ENCODE peak calls at places on chromosome 19, in ten cellular contexts. One of them, this sample, is unnamed.
A peak's percentile ranks its signal among the peaks of the same experiment; 100 is the strongest.

GRCh38 chr19:15445227-15445605 is 4.5 kb downstream of the WIZ start:
- DNase-seq in pons: no peak
- DNase-seq in WTC11: no peak
- DNase-seq in NCI-H2029 treated with DMSO at 0.1 percent for 48 hours: no peak
- DNase-seq in neural crest cell: no peak
- DNase-seq in germinal center: no peak
- DNase-seq in occipital lobe: no peak
- DNase-seq in tibial nerve: no peak
- DNase-seq in activated CD4-positive, alpha-beta T cell treated with anti-CD3 and anti-CD28 coated beads, Interleukin-2, amount 50 U/mL, for 1 hour: no peak
- DNase-seq in nephron progenitor cell: no peak
- DNase-seq in this sample: no peak

GRCh38 chr19:41866284-41866683 is 6.2 kb downstream of the RPS19 start:
- DNase-seq in pons: no peak
- DNase-seq in WTC11: no peak
- DNase-seq in NCI-H2029 treated with DMSO at 0.1 percent for 48 hours: no peak
- DNase-seq in neural crest cell: no peak
- DNase-seq in germinal center: no peak
- DNase-seq in occipital lobe: no peak
- DNase-seq in tibial nerve: no peak
- DNase-seq in activated CD4-positive, alpha-beta T cell treated with anti-CD3 and anti-CD28 coated beads, Interleukin-2, amount 50 U/mL, for 1 hour: no peak
- DNase-seq in nephron progenitor cell: no peak
- DNase-seq in this sample: no peak

GRCh38 chr19:18231775-18232174 is 5.5 kb upstream of the PDE4C start:
- DNase-seq in pons: no peak
- DNase-seq in WTC11: no peak
- DNase-seq in NCI-H2029 treated with DMSO at 0.1 percent for 48 hours: no peak
- DNase-seq in neural crest cell: no peak
- DNase-seq in germinal center: no peak
- DNase-seq in occipital lobe: no peak
- DNase-seq in tibial nerve: no peak
- DNase-seq in activated CD4-positive, alpha-beta T cell treated with anti-CD3 and anti-CD28 coated beads, Interleukin-2, amount 50 U/mL, for 1 hour: no peak
- DNase-seq in nephron progenitor cell: no peak
- DNase-seq in this sample: no peak

GRCh38 chr19:52258426-52258825 is 11.0 kb upstream of the ZNF766 start:
- DNase-seq in pons: no peak
- DNase-seq in WTC11: no peak
- DNase-seq in NCI-H2029 treated with DMSO at 0.1 percent for 48 hours: no peak
- DNase-seq in neural crest cell: no peak
- DNase-seq in germinal center: no peak
- DNase-seq in occipital lobe: no peak
- DNase-seq in tibial nerve: no peak
- DNase-seq in activated CD4-positive, alpha-beta T cell treated with anti-CD3 and anti-CD28 coated beads, Interleukin-2, amount 50 U/mL, for 1 hour: no peak
- DNase-seq in nephron progenitor cell: no peak
- DNase-seq in this sample: no peak

GRCh38 chr19:1252221-1252817 is 3.9 kb downstream of the MIDN start:
- DNase-seq in pons: peak; percentile 87
- DNase-seq in WTC11: no peak
- DNase-seq in NCI-H2029 treated with DMSO at 0.1 percent for 48 hours: no peak
- DNase-seq in neural crest cell: no peak
- DNase-seq in germinal center: peak; percentile 44
- DNase-seq in occipital lobe: peak; percentile 75
- DNase-seq in tibial nerve: peak; percentile 85
- DNase-seq in activated CD4-positive, alpha-beta T cell treated with anti-CD3 and anti-CD28 coated beads, Interleukin-2, amount 50 U/mL, for 1 hour: peak; percentile 55
- DNase-seq in nephron progenitor cell: no peak
- DNase-seq in this sample: peak; percentile 83

GRCh38 chr19:51660975-51661600 is 14.5 kb upstream of the SIGLEC14 start:
- DNase-seq in pons: peak; percentile 88
- DNase-seq in WTC11: peak; percentile 88
- DNase-seq in NCI-H2029 treated with DMSO at 0.1 percent for 48 hours: no peak
- DNase-seq in neural crest cell: peak; percentile 88
- DNase-seq in germinal center: peak; percentile 59
- DNase-seq in occipital lobe: peak; percentile 45
- DNase-seq in tibial nerve: peak; percentile 85
- DNase-seq in activated CD4-positive, alpha-beta T cell treated with anti-CD3 and anti-CD28 coated beads, Interleukin-2, amount 50 U/mL, for 1 hour: peak; percentile 20
- DNase-seq in nephron progenitor cell: peak; percentile 85
- DNase-seq in this sample: no peak

GRCh38 chr19:2227415-2228156 is 8.5 kb downstream of the PLEKHJ1 start:
- DNase-seq in pons: peak; percentile 19
- DNase-seq in WTC11: no peak
- DNase-seq in NCI-H2029 treated with DMSO at 0.1 percent for 48 hours: no peak
- DNase-seq in neural crest cell: no peak
- DNase-seq in germinal center: peak; percentile 66
- DNase-seq in occipital lobe: no peak
- DNase-seq in tibial nerve: no peak
- DNase-seq in activated CD4-positive, alpha-beta T cell treated with anti-CD3 and anti-CD28 coated beads, Interleukin-2, amount 50 U/mL, for 1 hour: no peak
- DNase-seq in nephron progenitor cell: no peak
- DNase-seq in this sample: peak; percentile 77

GRCh38 chr19:28009696-28010095 is 1203.3 kb downstream of the UQCRFS1 start:
- DNase-seq in pons: no peak
- DNase-seq in WTC11: no peak
- DNase-seq in NCI-H2029 treated with DMSO at 0.1 percent for 48 hours: no peak
- DNase-seq in neural crest cell: no peak
- DNase-seq in germinal center: no peak
- DNase-seq in occipital lobe: peak; percentile 6
- DNase-seq in tibial nerve: no peak
- DNase-seq in activated CD4-positive, alpha-beta T cell treated with anti-CD3 and anti-CD28 coated beads, Interleukin-2, amount 50 U/mL, for 1 hour: no peak
- DNase-seq in nephron progenitor cell: no peak
- DNase-seq in this sample: no peak

GRCh38 chr19:16660763-16661479 is at the start of gene TMEM38A:
- DNase-seq in pons: no peak
- DNase-seq in WTC11: peak; percentile 38
- DNase-seq in NCI-H2029 treated with DMSO at 0.1 percent for 48 hours: no peak
- DNase-seq in neural crest cell: peak; percentile 8
- DNase-seq in germinal center: peak; percentile 67
- DNase-seq in occipital lobe: peak; percentile 16
- DNase-seq in tibial nerve: no peak
- DNase-seq in activated CD4-positive, alpha-beta T cell treated with anti-CD3 and anti-CD28 coated beads, Interleukin-2, amount 50 U/mL, for 1 hour: peak; percentile 16
- DNase-seq in nephron progenitor cell: peak; percentile 60
- DNase-seq in this sample: peak; percentile 68

GRCh38 chr19:40542197-40542859 is 34.3 kb upstream of the SHKBP1 start:
- DNase-seq in pons: peak; percentile 20
- DNase-seq in WTC11: no peak
- DNase-seq in NCI-H2029 treated with DMSO at 0.1 percent for 48 hours: no peak
- DNase-seq in neural crest cell: no peak
- DNase-seq in germinal center: no peak
- DNase-seq in occipital lobe: no peak
- DNase-seq in tibial nerve: no peak
- DNase-seq in activated CD4-positive, alpha-beta T cell treated with anti-CD3 and anti-CD28 coated beads, Interleukin-2, amount 50 U/mL, for 1 hour: no peak
- DNase-seq in nephron progenitor cell: no peak
- DNase-seq in this sample: no peak

GRCh38 chr19:6721113-6721474 is 644 bp upstream of the C3 start:
- DNase-seq in pons: no peak
- DNase-seq in WTC11: no peak
- DNase-seq in NCI-H2029 treated with DMSO at 0.1 percent for 48 hours: no peak
- DNase-seq in neural crest cell: no peak
- DNase-seq in germinal center: no peak
- DNase-seq in occipital lobe: no peak
- DNase-seq in tibial nerve: no peak
- DNase-seq in activated CD4-positive, alpha-beta T cell treated with anti-CD3 and anti-CD28 coated beads, Interleukin-2, amount 50 U/mL, for 1 hour: no peak
- DNase-seq in nephron progenitor cell: no peak
- DNase-seq in this sample: no peak

GRCh38 chr19:2455481-2456300 is 1.1 kb downstream of the LMNB2 start:
- DNase-seq in pons: no peak
- DNase-seq in WTC11: peak; percentile 28
- DNase-seq in NCI-H2029 treated with DMSO at 0.1 percent for 48 hours: no peak
- DNase-seq in neural crest cell: no peak
- DNase-seq in germinal center: peak; percentile 70
- DNase-seq in occipital lobe: no peak
- DNase-seq in tibial nerve: no peak
- DNase-seq in activated CD4-positive, alpha-beta T cell treated with anti-CD3 and anti-CD28 coated beads, Interleukin-2, amount 50 U/mL, for 1 hour: peak; percentile 39
- DNase-seq in nephron progenitor cell: peak; percentile 57
- DNase-seq in this sample: no peak

GRCh38 chr19:33819875-33820781 is 23.5 kb downstream of the KCTD15 start:
- DNase-seq in pons: no peak
- DNase-seq in WTC11: peak; percentile 83
- DNase-seq in NCI-H2029 treated with DMSO at 0.1 percent for 48 hours: no peak
- DNase-seq in neural crest cell: peak; percentile 48
- DNase-seq in germinal center: peak; percentile 69
- DNase-seq in occipital lobe: no peak
- DNase-seq in tibial nerve: peak; percentile 54
- DNase-seq in activated CD4-positive, alpha-beta T cell treated with anti-CD3 and anti-CD28 coated beads, Interleukin-2, amount 50 U/mL, for 1 hour: peak; percentile 47
- DNase-seq in nephron progenitor cell: peak; percentile 79
- DNase-seq in this sample: peak; percentile 82

GRCh38 chr19:41457241-41457640 is 14.3 kb downstream of the ERICH4 start:
- DNase-seq in pons: no peak
- DNase-seq in WTC11: no peak
- DNase-seq in NCI-H2029 treated with DMSO at 0.1 percent for 48 hours: no peak
- DNase-seq in neural crest cell: no peak
- DNase-seq in germinal center: no peak
- DNase-seq in occipital lobe: no peak
- DNase-seq in tibial nerve: no peak
- DNase-seq in activated CD4-positive, alpha-beta T cell treated with anti-CD3 and anti-CD28 coated beads, Interleukin-2, amount 50 U/mL, for 1 hour: no peak
- DNase-seq in nephron progenitor cell: no peak
- DNase-seq in this sample: no peak

GRCh38 chr19:38173324-38174041 is 50.5 kb downstream of the DPF1 start:
- DNase-seq in pons: peak; percentile 79
- DNase-seq in WTC11: no peak
- DNase-seq in NCI-H2029 treated with DMSO at 0.1 percent for 48 hours: peak; percentile 90
- DNase-seq in neural crest cell: no peak
- DNase-seq in germinal center: no peak
- DNase-seq in occipital lobe: peak; percentile 82
- DNase-seq in tibial nerve: no peak
- DNase-seq in activated CD4-positive, alpha-beta T cell treated with anti-CD3 and anti-CD28 coated beads, Interleukin-2, amount 50 U/mL, for 1 hour: no peak
- DNase-seq in nephron progenitor cell: no peak
- DNase-seq in this sample: no peak

GRCh38 chr19:51676566-51677083 is 16.5 kb upstream of the SPACA6 start:
- DNase-seq in pons: no peak
- DNase-seq in WTC11: no peak
- DNase-seq in NCI-H2029 treated with DMSO at 0.1 percent for 48 hours: no peak
- DNase-seq in neural crest cell: no peak
- DNase-seq in germinal center: no peak
- DNase-seq in occipital lobe: no peak
- DNase-seq in tibial nerve: no peak
- DNase-seq in activated CD4-positive, alpha-beta T cell treated with anti-CD3 and anti-CD28 coated beads, Interleukin-2, amount 50 U/mL, for 1 hour: no peak
- DNase-seq in nephron progenitor cell: no peak
- DNase-seq in this sample: no peak

GRCh38 chr19:46967578-46968018 is 52.0 kb upstream of the NPAS1 start:
- DNase-seq in pons: peak; percentile 63
- DNase-seq in WTC11: no peak
- DNase-seq in NCI-H2029 treated with DMSO at 0.1 percent for 48 hours: no peak
- DNase-seq in neural crest cell: no peak
- DNase-seq in germinal center: no peak
- DNase-seq in occipital lobe: no peak
- DNase-seq in tibial nerve: peak; percentile 60
- DNase-seq in activated CD4-positive, alpha-beta T cell treated with anti-CD3 and anti-CD28 coated beads, Interleukin-2, amount 50 U/mL, for 1 hour: no peak
- DNase-seq in nephron progenitor cell: peak; percentile 33
- DNase-seq in this sample: no peak

GRCh38 chr19:42658148-42658547 is 63.4 kb upstream of the CEACAM8 start:
- DNase-seq in pons: no peak
- DNase-seq in WTC11: no peak
- DNase-seq in NCI-H2029 treated with DMSO at 0.1 percent for 48 hours: no peak
- DNase-seq in neural crest cell: no peak
- DNase-seq in germinal center: no peak
- DNase-seq in occipital lobe: no peak
- DNase-seq in tibial nerve: no peak
- DNase-seq in activated CD4-positive, alpha-beta T cell treated with anti-CD3 and anti-CD28 coated beads, Interleukin-2, amount 50 U/mL, for 1 hour: no peak
- DNase-seq in nephron progenitor cell: no peak
- DNase-seq in this sample: no peak

GRCh38 chr19:56814656-56815055 is 25.9 kb downstream of the PEG3 start:
- DNase-seq in pons: no peak
- DNase-seq in WTC11: no peak
- DNase-seq in NCI-H2029 treated with DMSO at 0.1 percent for 48 hours: no peak
- DNase-seq in neural crest cell: no peak
- DNase-seq in germinal center: no peak
- DNase-seq in occipital lobe: no peak
- DNase-seq in tibial nerve: no peak
- DNase-seq in activated CD4-positive, alpha-beta T cell treated with anti-CD3 and anti-CD28 coated beads, Interleukin-2, amount 50 U/mL, for 1 hour: no peak
- DNase-seq in nephron progenitor cell: no peak
- DNase-seq in this sample: no peak

GRCh38 chr19:41776700-41777099 is 19.7 kb upstream of the CEACAM3 start:
- DNase-seq in pons: no peak
- DNase-seq in WTC11: no peak
- DNase-seq in NCI-H2029 treated with DMSO at 0.1 percent for 48 hours: no peak
- DNase-seq in neural crest cell: no peak
- DNase-seq in germinal center: no peak
- DNase-seq in occipital lobe: no peak
- DNase-seq in tibial nerve: no peak
- DNase-seq in activated CD4-positive, alpha-beta T cell treated with anti-CD3 and anti-CD28 coated beads, Interleukin-2, amount 50 U/mL, for 1 hour: no peak
- DNase-seq in nephron progenitor cell: no peak
- DNase-seq in this sample: no peak

GRCh38 chr19:4369109-4369887 is 25.9 kb downstream of the MPND start:
- DNase-seq in pons: peak; percentile 55
- DNase-seq in WTC11: no peak
- DNase-seq in NCI-H2029 treated with DMSO at 0.1 percent for 48 hours: no peak
- DNase-seq in neural crest cell: no peak
- DNase-seq in germinal center: peak; percentile 75
- DNase-seq in occipital lobe: no peak
- DNase-seq in tibial nerve: peak; percentile 44
- DNase-seq in activated CD4-positive, alpha-beta T cell treated with anti-CD3 and anti-CD28 coated beads, Interleukin-2, amount 50 U/mL, for 1 hour: peak; percentile 52
- DNase-seq in nephron progenitor cell: peak; percentile 53
- DNase-seq in this sample: no peak

This sample was measured in left lobe of liver.